ENCODE peak calls at places on chromosomes 11 and 22, in six cellular contexts. N is PC-3, D is HCT116, A is GM12878, B is IMR-90, Y is A549. P is an unnamed sample.

GRCh38 chr11:63012450-63013238 is 3.0 kb downstream of the SLC22A8 start:
- DNase-seq in A (no peak), B (no peak), D (no peak), N (no peak), Y (no peak), P (no peak)

GRCh38 chr11:103862049-103862826 is 174.2 kb upstream of the DDI1 start:
- DNase-seq in B (no peak), N (no peak), Y (no peak), A (no peak), D (no peak), P (no peak)

GRCh38 chr22:27754247-27754887 is 47.2 kb downstream of the MN1 start:
- DNase-seq in D (no peak), B (no peak), Y (no peak), A (no peak), N (no peak), P (peak)

GRCh38 chr11:128595775-128596174 is 8.4 kb upstream of the ETS1 start:
- DNase-seq in D (no peak), Y (no peak), A (no peak), N (no peak), B (no peak), P (no peak)

GRCh38 chr11:3642071-3642951 is 519 bp upstream of the ART5 start:
- DNase-seq in N (peak), B (peak), A (no peak), Y (peak), D (peak), P (peak)

GRCh38 chr22:43127166-43127908 is 15.9 kb downstream of the MCAT start:
- DNase-seq in D (peak), N (peak), A (no peak), B (no peak), Y (no peak), P (peak)

GRCh38 chr11:31767665-31768064 is 43.5 kb downstream of the PAX6 start:
- DNase-seq in B (no peak), A (no peak), Y (no peak), N (no peak), D (no peak), P (no peak)

GRCh38 chr11:35289821-35290220 is 129.5 kb downstream of the SLC1A2 start:
- DNase-seq in B (peak), N (peak), D (no peak), Y (no peak), A (no peak), P (peak)

GRCh38 chr11:43282607-43283440 is 29.0 kb upstream of the API5 start:
- DNase-seq in N (peak), A (no peak), D (peak), Y (peak), B (peak), P (peak)

GRCh38 chr22:50730013-50730891 is 7.8 kb upstream of the ACR start:
- DNase-seq in D (no peak), A (no peak), B (no peak), N (no peak), Y (no peak), P (peak)

DNA sequence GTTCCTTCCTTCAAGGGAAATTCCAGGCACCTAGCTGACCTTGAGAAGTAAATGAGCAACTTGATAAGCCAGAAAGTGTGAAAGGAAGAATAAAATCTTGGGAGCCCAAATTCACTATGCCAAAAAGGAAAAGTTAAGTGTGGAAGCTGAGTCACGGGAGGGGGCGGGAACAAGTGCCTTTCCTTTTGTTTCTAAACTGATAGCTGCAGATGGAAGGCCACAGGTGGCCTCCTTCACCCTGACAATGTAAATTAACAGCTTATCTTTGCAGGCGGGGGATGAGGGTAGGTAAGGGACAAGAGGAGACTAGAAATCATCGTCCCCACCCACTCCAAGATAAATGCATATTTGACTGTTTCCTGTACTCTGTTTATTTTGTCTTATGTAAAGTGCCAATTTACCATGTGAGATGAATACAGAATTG is 36.4 kb upstream of the TREH start:
- DNase-seq in Y (no peak), D (no peak), B (no peak), A (no peak), N (no peak), P (no peak)
- H3K4me2 ChIP-seq in Y (no peak), D (peak), B (peak), A (peak), N (no peak), P (no peak)

GRCh38 chr11:2301631-2302272 is at the start of the genes C11orf21 and TSPAN32:
- DNase-seq in N (peak), B (peak), Y (no peak), D (no peak), A (no peak), P (peak)
- H3K4me3 ChIP-seq in N (no peak), B (no peak), Y (no peak), D (no peak), A (no peak), P (no peak)

GRCh38 chr22:23537421-23537820 is 42.7 kb downstream of the IGLL1 start:
- DNase-seq in B (no peak), D (no peak), A (no peak), N (no peak), Y (no peak), P (no peak)
- H3K4me2 ChIP-seq in B (no peak), D (no peak), A (no peak), N (no peak), Y (no peak), P (no peak)

DNA sequence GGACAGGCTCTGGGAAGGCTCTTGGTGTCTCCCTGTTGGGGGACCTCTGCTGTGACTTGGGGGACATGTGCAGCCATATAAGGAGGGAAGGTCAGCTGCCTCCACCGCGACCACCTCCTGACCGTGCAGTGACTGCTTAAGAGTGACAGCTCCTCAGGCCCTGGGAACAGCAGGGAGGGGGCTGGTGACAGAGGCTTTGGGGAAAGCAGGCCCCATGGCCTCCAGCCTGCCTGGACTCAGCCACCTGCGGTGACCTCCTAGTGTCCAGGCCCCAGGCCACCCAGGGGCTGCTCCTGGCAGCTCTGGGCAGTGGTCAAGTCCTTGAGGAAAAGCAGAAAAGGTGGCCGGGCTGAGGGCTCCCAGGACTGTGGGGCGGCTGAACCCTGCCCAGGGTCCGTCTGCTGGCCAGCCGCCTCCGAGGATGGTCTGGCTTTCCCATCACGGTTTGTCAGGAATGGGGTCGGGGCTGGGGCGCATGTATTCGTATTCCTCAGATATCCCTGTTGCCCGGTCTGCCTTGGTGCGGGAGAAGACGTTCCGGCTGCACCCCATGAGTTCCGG is 96.8 kb downstream of the WNT7B start:
- DNase-seq in B (no peak), Y (no peak), D (no peak), N (no peak), A (no peak), P (peak)
- H3K4me3 ChIP-seq in B (no peak), Y (no peak), D (no peak), N (no peak), A (no peak), P (no peak)

GRCh38 chr22:44245867-44246266 is 65.1 kb downstream of the PARVG start:
- DNase-seq in A (no peak), D (no peak), N (no peak), Y (no peak), B (no peak), P (no peak)

GRCh38 chr22:44245438-44245837 is 64.7 kb downstream of the PARVG start:
- DNase-seq in B (no peak), D (no peak), N (no peak), Y (no peak), A (no peak), P (no peak)

GRCh38 chr22:44247923-44248892 is 64.5 kb downstream of the SHISAL1 start:
- DNase-seq in N (no peak), A (no peak), D (no peak), Y (no peak), B (no peak), P (peak)

GRCh38 chr22:44247346-44247745 is 65.4 kb downstream of the SHISAL1 start:
- DNase-seq in A (no peak), N (no peak), B (no peak), Y (no peak), D (no peak), P (no peak)

DNA sequence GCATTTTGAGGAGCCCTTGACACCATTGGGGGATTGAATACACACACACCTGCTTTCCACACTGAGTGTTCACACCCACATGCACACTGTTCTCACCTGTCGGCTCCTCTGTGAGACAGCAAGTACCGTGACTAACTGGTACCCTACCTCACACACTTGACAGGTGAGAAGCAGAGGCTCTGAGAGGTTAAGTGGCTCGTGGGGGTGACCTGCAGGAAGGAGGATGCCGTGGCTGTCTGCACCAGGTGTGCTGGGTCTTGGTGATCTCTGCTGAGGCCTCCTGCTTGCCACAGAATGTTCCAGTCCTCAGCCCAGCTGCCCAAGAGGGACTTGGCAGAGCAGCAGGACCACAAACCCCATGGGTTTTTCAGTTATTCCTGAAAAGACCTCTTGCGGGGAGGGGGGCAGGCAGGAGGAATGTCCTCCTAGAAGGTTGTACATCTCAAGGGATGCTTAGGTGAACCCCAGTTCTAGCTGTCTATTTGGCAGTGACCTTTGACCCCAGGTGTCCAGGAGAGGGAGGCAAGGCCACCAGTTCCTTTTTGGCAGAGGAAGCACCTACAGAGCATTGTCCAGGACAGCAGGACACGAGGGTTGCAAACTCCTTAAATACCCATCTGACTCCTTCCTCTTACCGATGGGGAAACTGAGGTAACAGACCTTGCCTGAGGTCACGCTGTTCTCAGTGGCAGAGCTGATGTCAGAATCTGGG is 66.0 kb downstream of the SHISAL1 start:
- DNase-seq in A (no peak), Y (no peak), B (no peak), N (no peak), D (no peak), P (no peak)
- H3K4me2 ChIP-seq in A (no peak), Y (no peak), B (no peak), N (no peak), D (no peak), P (no peak)